ENCODE peak calls at places on chromosomes 16 and 17, in six cellular contexts. One of them, this sample, is unnamed. For H3K27me3, the result is how much of the 10 kb centered on the place peaks cover.

GRCh38 chr17:27601069-27601974 is 29.7 kb upstream of the LGALS9 start:
- DNase-seq in lower lobe of right lung: peak
- DNase-seq in iPS DF 6.9: peak
- DNase-seq in HAP-1: peak
- DNase-seq in NT2/D1: peak
- DNase-seq in psoas muscle: peak
- DNase-seq in this sample: peak

GRCh38 chr17:45828171-45829133 is 16.2 kb upstream of the SPPL2C start:
- DNase-seq in lower lobe of right lung: no peak
- DNase-seq in NT2/D1: no peak
- DNase-seq in HAP-1: no peak
- DNase-seq in iPS DF 6.9: no peak
- DNase-seq in psoas muscle: no peak
- DNase-seq in this sample: no peak

GRCh38 chr16:69762843-69763556 is 868 bp downstream of the WWP2 start:
- DNase-seq in psoas muscle: no peak
- DNase-seq in lower lobe of right lung: no peak
- DNase-seq in HAP-1: no peak
- DNase-seq in iPS DF 6.9: no peak
- DNase-seq in NT2/D1: no peak
- DNase-seq in this sample: no peak

GRCh38 chr17:75869282-75870141 is 8.9 kb downstream of the TRIM47 start:
- DNase-seq in lower lobe of right lung: no peak
- DNase-seq in HAP-1: no peak
- DNase-seq in NT2/D1: no peak
- DNase-seq in iPS DF 6.9: no peak
- DNase-seq in psoas muscle: peak
- DNase-seq in this sample: no peak

GRCh38 chr17:34519286-34519685 is 60.1 kb upstream of the TMEM132E start:
- DNase-seq in lower lobe of right lung: no peak
- DNase-seq in NT2/D1: peak
- DNase-seq in iPS DF 6.9: peak
- DNase-seq in psoas muscle: no peak
- DNase-seq in HAP-1: no peak
- DNase-seq in this sample: no peak

GRCh38 chr16:65773319-65773874 is 593.1 kb upstream of the CDH5 start:
- DNase-seq in HAP-1: no peak
- DNase-seq in lower lobe of right lung: no peak
- DNase-seq in NT2/D1: no peak
- DNase-seq in iPS DF 6.9: peak
- DNase-seq in psoas muscle: no peak
- DNase-seq in this sample: no peak

GRCh38 chr17:81102352-81102751 is 63.0 kb upstream of the PVALEF start:
- DNase-seq in iPS DF 6.9: no peak
- DNase-seq in HAP-1: no peak
- DNase-seq in lower lobe of right lung: no peak
- DNase-seq in NT2/D1: no peak
- DNase-seq in psoas muscle: no peak
- DNase-seq in this sample: no peak

GRCh38 chr16:23141959-23142740 is 7.1 kb downstream of the USP31 start:
- DNase-seq in lower lobe of right lung: no peak
- DNase-seq in NT2/D1: no peak
- DNase-seq in HAP-1: no peak
- DNase-seq in iPS DF 6.9: no peak
- DNase-seq in psoas muscle: no peak
- DNase-seq in this sample: no peak

GRCh38 chr17:64200080-64201042 is 62.7 kb downstream of the TEX2 start:
- DNase-seq in HAP-1: no peak
- DNase-seq in iPS DF 6.9: no peak
- DNase-seq in lower lobe of right lung: no peak
- DNase-seq in psoas muscle: no peak
- DNase-seq in NT2/D1: no peak
- DNase-seq in this sample: no peak

GRCh38 chr17:41251261-41251660 is 1.8 kb downstream of the KRTAP9-4 start:
- DNase-seq in psoas muscle: no peak
- DNase-seq in HAP-1: no peak
- DNase-seq in lower lobe of right lung: no peak
- DNase-seq in NT2/D1: no peak
- DNase-seq in iPS DF 6.9: no peak
- DNase-seq in this sample: no peak

GRCh38 chr16:57265850-57266530 is 18.5 kb downstream of the PLLP start:
- DNase-seq in psoas muscle: peak
- DNase-seq in iPS DF 6.9: no peak
- DNase-seq in NT2/D1: no peak
- DNase-seq in HAP-1: no peak
- DNase-seq in lower lobe of right lung: peak
- DNase-seq in this sample: no peak

GRCh38 chr16:71467810-71468209 is 5.8 kb upstream of the ZNF23 start:
- DNase-seq in HAP-1: no peak
- DNase-seq in NT2/D1: no peak
- DNase-seq in psoas muscle: no peak
- DNase-seq in lower lobe of right lung: no peak
- DNase-seq in iPS DF 6.9: no peak
- DNase-seq in this sample: peak

GRCh38 chr16:50459681-50460080 is 88.5 kb upstream of the NKD1 start:
- DNase-seq in lower lobe of right lung: peak
- DNase-seq in HAP-1: no peak
- DNase-seq in iPS DF 6.9: no peak
- DNase-seq in psoas muscle: no peak
- DNase-seq in NT2/D1: no peak
- DNase-seq in this sample: no peak

GRCh38 chr17:17971431-17972125 is 622 bp downstream of the TOM1L2 start:
- DNase-seq in NT2/D1: no peak
- DNase-seq in lower lobe of right lung: peak
- DNase-seq in psoas muscle: peak
- DNase-seq in HAP-1: no peak
- DNase-seq in iPS DF 6.9: no peak
- DNase-seq in this sample: no peak

GRCh38 chr16:58123896-58124600 is 5.1 kb downstream of the CFAP20 start:
- DNase-seq in NT2/D1: no peak
- DNase-seq in iPS DF 6.9: no peak
- DNase-seq in psoas muscle: no peak
- DNase-seq in lower lobe of right lung: no peak
- DNase-seq in HAP-1: no peak
- DNase-seq in this sample: no peak

GRCh38 chr16:66131895-66132294 is 234.6 kb upstream of the CDH5 start:
- DNase-seq in lower lobe of right lung: no peak
- DNase-seq in iPS DF 6.9: no peak
- DNase-seq in NT2/D1: no peak
- DNase-seq in psoas muscle: no peak
- DNase-seq in HAP-1: no peak
- DNase-seq in this sample: no peak

GRCh38 chr16:351804-352520 is 561 bp downstream of the AXIN1 start:
- DNase-seq in NT2/D1: no peak
- DNase-seq in HAP-1: no peak
- DNase-seq in iPS DF 6.9: no peak
- DNase-seq in lower lobe of right lung: peak
- DNase-seq in psoas muscle: no peak
- DNase-seq in this sample: peak

GRCh38 chr16:324451-325334 is 27.8 kb downstream of the AXIN1 start:
- DNase-seq in lower lobe of right lung: no peak
- DNase-seq in iPS DF 6.9: no peak
- DNase-seq in NT2/D1: no peak
- DNase-seq in HAP-1: no peak
- DNase-seq in psoas muscle: no peak
- DNase-seq in this sample: peak

GRCh38 chr17:44581868-44582267 is 24.6 kb downstream of the FZD2 start:
- DNase-seq in NT2/D1: no peak
- DNase-seq in lower lobe of right lung: no peak
- DNase-seq in iPS DF 6.9: no peak
- DNase-seq in HAP-1: no peak
- DNase-seq in psoas muscle: no peak
- DNase-seq in this sample: no peak

GRCh38 chr16:58584831-58585505 is 44.7 kb downstream of the CNOT1 start:
- DNase-seq in psoas muscle: no peak
- DNase-seq in lower lobe of right lung: no peak
- DNase-seq in NT2/D1: no peak
- DNase-seq in HAP-1: no peak
- DNase-seq in iPS DF 6.9: no peak
- DNase-seq in this sample: no peak

GRCh38 chr16:56625140-56625942 is at the start of gene MT1E:
- DNase-seq in psoas muscle: peak
- DNase-seq in NT2/D1: no peak
- DNase-seq in HAP-1: peak
- DNase-seq in iPS DF 6.9: no peak
- DNase-seq in lower lobe of right lung: peak
- DNase-seq in this sample: peak

GRCh38 chr16:80583466-80583865 is 42.7 kb downstream of the DYNLRB2 start:
- DNase-seq in iPS DF 6.9: no peak
- DNase-seq in HAP-1: no peak
- DNase-seq in lower lobe of right lung: no peak
- DNase-seq in psoas muscle: no peak
- DNase-seq in NT2/D1: no peak
- DNase-seq in this sample: no peak

GRCh38 chr16:73054131-73054496 is 6.2 kb upstream of the ZFHX3 start:
- DNase-seq in iPS DF 6.9: no peak
- DNase-seq in psoas muscle: peak
- DNase-seq in NT2/D1: no peak
- DNase-seq in lower lobe of right lung: no peak
- DNase-seq in HAP-1: no peak
- DNase-seq in this sample: no peak

GRCh38 chr16:73053379-73054130 is 5.6 kb upstream of the ZFHX3 start:
- DNase-seq in HAP-1: peak
- DNase-seq in NT2/D1: no peak
- DNase-seq in psoas muscle: peak
- DNase-seq in lower lobe of right lung: no peak
- DNase-seq in iPS DF 6.9: no peak
- DNase-seq in this sample: no peak

GRCh38 chr16:73053038-73053378 is 5.1 kb upstream of the ZFHX3 start:
- DNase-seq in NT2/D1: no peak
- DNase-seq in HAP-1: no peak
- DNase-seq in lower lobe of right lung: no peak
- DNase-seq in psoas muscle: no peak
- DNase-seq in iPS DF 6.9: no peak
- DNase-seq in this sample: no peak

GRCh38 chr16:73056383-73056782 is 8.5 kb upstream of the ZFHX3 start:
- DNase-seq in lower lobe of right lung: no peak
- DNase-seq in iPS DF 6.9: no peak
- DNase-seq in HAP-1: no peak
- DNase-seq in NT2/D1: no peak
- DNase-seq in psoas muscle: no peak
- DNase-seq in this sample: no peak

GRCh38 chr16:73054732-73055481 is 7.0 kb upstream of the ZFHX3 start:
- DNase-seq in HAP-1: peak
- DNase-seq in psoas muscle: no peak
- DNase-seq in lower lobe of right lung: no peak
- DNase-seq in iPS DF 6.9: no peak
- DNase-seq in NT2/D1: no peak
- DNase-seq in this sample: no peak
- H3K27me3 ChIP-seq in HAP-1: under half
- H3K27me3 ChIP-seq in psoas muscle: under half
- H3K27me3 ChIP-seq in lower lobe of right lung: under half
- H3K27me3 ChIP-seq in iPS DF 6.9: under half
- H3K27me3 ChIP-seq in NT2/D1: half or more
- H3K27me3 ChIP-seq in this sample: half or more

GRCh38 chr16:86492961-86493639 is 17.2 kb upstream of the FOXF1 start:
- DNase-seq in NT2/D1: no peak
- DNase-seq in HAP-1: no peak
- DNase-seq in lower lobe of right lung: no peak
- DNase-seq in psoas muscle: no peak
- DNase-seq in iPS DF 6.9: no peak
- DNase-seq in this sample: no peak
- H3K27me3 ChIP-seq in NT2/D1: half or more
- H3K27me3 ChIP-seq in HAP-1: half or more
- H3K27me3 ChIP-seq in lower lobe of right lung: half or more
- H3K27me3 ChIP-seq in psoas muscle: under half
- H3K27me3 ChIP-seq in iPS DF 6.9: half or more
- H3K27me3 ChIP-seq in this sample: half or more

GRCh38 chr17:77898521-77899434 is 59.7 kb upstream of the TNRC6C start:
- DNase-seq in lower lobe of right lung: no peak
- DNase-seq in NT2/D1: no peak
- DNase-seq in iPS DF 6.9: no peak
- DNase-seq in psoas muscle: peak
- DNase-seq in HAP-1: no peak
- DNase-seq in this sample: no peak
- H3K27me3 ChIP-seq in lower lobe of right lung: under half
- H3K27me3 ChIP-seq in NT2/D1: under half
- H3K27me3 ChIP-seq in iPS DF 6.9: under half
- H3K27me3 ChIP-seq in psoas muscle: under half
- H3K27me3 ChIP-seq in HAP-1: under half
- H3K27me3 ChIP-seq in this sample: under half

DNA sequence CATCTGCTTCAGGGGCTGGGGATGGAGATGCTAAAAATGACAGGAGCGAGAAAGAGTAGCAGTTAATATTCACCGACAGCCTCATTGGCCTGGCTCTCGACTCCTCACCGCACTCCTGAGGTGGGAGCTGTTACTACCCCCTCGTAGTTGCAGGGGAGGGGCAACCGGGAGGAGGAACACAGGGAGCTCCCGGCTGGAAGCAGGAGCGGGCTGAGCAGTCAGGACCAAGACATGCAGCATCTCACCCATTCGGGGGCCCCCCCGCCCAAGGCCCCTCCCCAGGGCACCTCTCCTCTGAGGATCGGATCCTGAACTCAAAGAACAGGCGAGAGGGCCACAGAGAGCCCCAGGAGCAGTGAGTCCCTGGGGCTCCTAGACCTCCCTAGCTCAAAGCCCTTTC is 4.5 kb upstream of the ACSF3 start:
- DNase-seq in NT2/D1: no peak
- DNase-seq in lower lobe of right lung: no peak
- DNase-seq in psoas muscle: no peak
- DNase-seq in iPS DF 6.9: no peak
- DNase-seq in HAP-1: no peak
- DNase-seq in this sample: no peak
- H3K27me3 ChIP-seq in NT2/D1: under half
- H3K27me3 ChIP-seq in lower lobe of right lung: under half
- H3K27me3 ChIP-seq in psoas muscle: under half
- H3K27me3 ChIP-seq in iPS DF 6.9: under half
- H3K27me3 ChIP-seq in HAP-1: under half
- H3K27me3 ChIP-seq in this sample: under half

This sample was measured in CD4-positive, alpha-beta T cell.